ENCODE peak calls at places on chromosomes 6 and 20, in five cellular contexts. M, T, D, N and I are unnamed samples.

GRCh38 chr20:63174309-63175030 is 41.5 kb downstream of the YTHDF1 start:
- DNase-seq in M (no peak), T (no peak), D (no peak), N (no peak), I (no peak)

GRCh38 chr6:8525370-8525769 is 90.0 kb upstream of the SLC35B3 start:
- DNase-seq in M (no peak), T (no peak), D (no peak), N (no peak), I (no peak)

GRCh38 chr6:119129148-119129967 is 50.9 kb upstream of the FAM184A start:
- DNase-seq in M (peak), T (no peak), D (no peak), N (peak), I (no peak)

GRCh38 chr6:133553652-133554051 is 312.5 kb downstream of the EYA4 start:
- DNase-seq in M (peak), T (peak), D (peak), N (peak), I (no peak)

GRCh38 chr6:6717008-6717763 is 128.7 kb downstream of the LY86 start:
- DNase-seq in M (no peak), T (no peak), D (no peak), N (no peak), I (no peak)

GRCh38 chr6:39451831-39452230 is 129.3 kb upstream of the KCNK16 start:
- DNase-seq in M (peak), T (no peak), D (no peak), N (no peak), I (no peak)

GRCh38 chr20:49615401-49616153 is 47.6 kb upstream of the PTGIS start:
- DNase-seq in M (peak), T (peak), D (peak), N (no peak), I (no peak)

GRCh38 chr20:41137412-41138216 is at the start of gene PLCG1:
- DNase-seq in M (peak), T (peak), D (peak), N (peak), I (peak)

GRCh38 chr6:27777614-27778355 is 134.4 kb downstream of the OR2B2 start:
- DNase-seq in M (no peak), T (no peak), D (no peak), N (no peak), I (no peak)

GRCh38 chr6:97774973-97775372 is 492.0 kb upstream of the MMS22L start:
- DNase-seq in M (no peak), T (no peak), D (no peak), N (no peak), I (no peak)

GRCh38 chr20:20214757-20215275 is 153.1 kb upstream of the INSM1 start:
- DNase-seq in M (no peak), T (no peak), D (no peak), N (no peak), I (no peak)

GRCh38 chr20:6566821-6567220 is 200.7 kb upstream of the BMP2 start:
- DNase-seq in M (no peak), T (no peak), D (no peak), N (peak), I (no peak)

GRCh38 chr20:50436696-50437095 is 73.5 kb upstream of the PTPN1 start:
- DNase-seq in M (no peak), T (no peak), D (no peak), N (no peak), I (no peak)

DNA sequence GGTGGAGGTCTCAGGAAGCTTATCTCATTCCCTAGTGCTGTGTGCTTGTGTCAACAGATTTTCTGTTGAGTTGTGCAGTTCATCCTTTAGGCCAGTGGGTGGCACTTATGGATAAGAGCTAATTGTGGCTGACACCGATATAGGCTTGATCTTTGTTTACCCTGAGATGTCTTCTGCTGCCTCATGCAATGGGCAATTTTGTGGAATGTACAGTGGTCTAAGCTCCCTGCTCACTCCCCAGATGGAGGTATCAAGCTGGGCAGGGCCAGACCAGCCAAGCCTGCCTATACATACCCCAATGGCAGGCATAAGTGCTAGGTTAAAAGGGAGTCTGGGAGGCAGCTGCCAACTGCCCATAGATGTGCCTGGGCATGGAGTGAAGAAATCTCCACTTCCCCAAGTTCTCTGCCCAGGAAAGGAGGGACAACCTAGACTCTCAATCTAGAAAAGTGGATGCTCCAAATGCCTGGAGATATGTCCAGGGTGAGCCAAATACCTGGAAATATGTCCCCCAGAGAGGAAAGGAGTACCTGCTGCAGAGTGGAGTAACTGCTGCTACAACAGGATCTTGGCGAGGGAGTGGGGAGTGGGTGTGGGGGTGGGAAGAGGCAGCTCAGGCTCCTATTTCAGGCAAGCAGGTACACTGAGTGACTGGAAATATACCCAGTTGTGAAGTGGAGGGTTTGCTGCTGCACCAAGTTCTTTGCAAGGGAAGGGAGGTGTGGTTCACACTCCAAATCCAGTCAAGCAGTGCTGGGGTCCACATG is 53.2 kb upstream of the ARG1 start:
- DNase-seq in M (peak), T (peak), D (no peak), N (peak), I (no peak)
- TF ChIP-seq CTCF in M (peak), T (peak), D (peak), N (peak), I (peak)

DNA sequence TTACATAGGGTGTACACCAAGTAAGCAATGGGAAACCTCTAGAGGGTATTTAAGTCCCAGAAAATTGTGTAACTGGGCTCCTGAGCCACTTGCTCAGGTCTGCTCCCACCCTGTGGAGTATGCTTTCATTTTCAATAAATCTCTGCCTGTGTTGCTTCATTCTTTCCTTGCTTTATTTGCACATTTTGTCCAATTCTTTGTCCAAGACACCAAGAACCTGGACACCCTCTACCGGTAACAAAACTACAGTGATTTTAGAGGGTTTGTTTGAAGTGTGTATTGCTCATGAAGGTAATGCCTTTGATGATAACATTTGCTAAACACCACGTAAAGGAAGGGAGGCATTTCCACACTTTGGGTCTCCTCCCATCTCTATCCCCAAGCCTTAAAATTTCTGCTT is 46.2 kb downstream of the MYB start:
- DNase-seq in M (no peak), T (no peak), D (no peak), N (no peak), I (no peak)
- H3K27ac ChIP-seq in M (no peak), T (no peak), D (no peak), N (no peak), I (no peak)

DNA sequence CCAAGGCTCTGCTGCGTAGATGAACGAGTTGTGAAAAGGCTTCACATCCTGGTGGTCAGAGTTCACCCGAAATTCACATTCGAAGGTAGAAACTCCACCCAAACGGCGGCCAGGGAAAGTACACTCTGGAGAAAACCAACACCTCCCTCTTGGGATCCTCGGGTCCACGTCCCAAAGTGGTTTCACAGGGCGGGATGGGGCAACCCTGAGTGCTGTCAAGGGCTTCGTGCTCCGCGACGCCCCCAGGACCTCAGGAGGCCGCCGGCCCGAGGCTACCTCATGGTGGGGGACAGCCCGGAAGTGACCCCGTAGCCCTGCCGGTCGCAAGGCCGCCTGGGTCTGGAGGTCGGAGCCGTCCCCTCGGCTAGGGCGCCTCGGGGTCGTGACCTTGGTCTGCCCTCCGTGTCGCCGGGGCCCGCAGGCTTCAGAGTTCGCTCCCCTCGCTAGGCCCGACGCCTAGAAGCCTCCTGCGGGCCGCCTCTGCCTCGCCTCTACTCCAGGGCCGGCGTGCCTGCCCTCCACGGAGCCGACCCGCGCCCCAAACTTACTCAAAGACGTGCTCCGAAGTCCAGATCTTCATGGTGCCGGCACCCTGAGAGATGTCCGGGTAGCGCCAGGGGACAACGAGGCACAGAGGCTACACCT is at the start of gene PRELID3B:
- DNase-seq in M (peak), T (peak), D (no peak), N (no peak), I (peak)
- TF ChIP-seq CTCF in M (no peak), T (no peak), D (no peak), N (no peak), I (no peak)

DNA sequence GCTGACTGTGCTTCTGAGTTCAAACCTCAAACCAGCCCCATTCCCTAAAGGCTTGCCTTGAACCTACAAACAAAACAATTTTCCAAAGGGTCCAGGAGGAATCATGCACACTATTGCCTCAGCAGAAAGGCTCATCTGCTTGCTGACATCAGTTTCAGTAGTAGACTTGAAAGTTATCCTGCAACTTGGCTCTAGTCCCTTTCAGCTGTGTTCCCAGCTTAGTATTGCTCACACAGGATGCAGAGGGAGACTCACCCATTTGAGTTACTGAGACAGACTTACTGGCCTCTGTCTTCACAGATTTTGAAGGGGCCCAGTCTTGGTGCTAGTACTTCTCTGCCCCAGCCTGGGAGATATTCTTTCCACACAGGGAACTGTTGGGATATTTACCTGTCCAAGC is 38.5 kb upstream of the TFB1M start:
- DNase-seq in M (no peak), T (no peak), D (no peak), N (peak), I (no peak)
- H3K27ac ChIP-seq in M (no peak), T (no peak), D (no peak), N (no peak), I (no peak)

DNA sequence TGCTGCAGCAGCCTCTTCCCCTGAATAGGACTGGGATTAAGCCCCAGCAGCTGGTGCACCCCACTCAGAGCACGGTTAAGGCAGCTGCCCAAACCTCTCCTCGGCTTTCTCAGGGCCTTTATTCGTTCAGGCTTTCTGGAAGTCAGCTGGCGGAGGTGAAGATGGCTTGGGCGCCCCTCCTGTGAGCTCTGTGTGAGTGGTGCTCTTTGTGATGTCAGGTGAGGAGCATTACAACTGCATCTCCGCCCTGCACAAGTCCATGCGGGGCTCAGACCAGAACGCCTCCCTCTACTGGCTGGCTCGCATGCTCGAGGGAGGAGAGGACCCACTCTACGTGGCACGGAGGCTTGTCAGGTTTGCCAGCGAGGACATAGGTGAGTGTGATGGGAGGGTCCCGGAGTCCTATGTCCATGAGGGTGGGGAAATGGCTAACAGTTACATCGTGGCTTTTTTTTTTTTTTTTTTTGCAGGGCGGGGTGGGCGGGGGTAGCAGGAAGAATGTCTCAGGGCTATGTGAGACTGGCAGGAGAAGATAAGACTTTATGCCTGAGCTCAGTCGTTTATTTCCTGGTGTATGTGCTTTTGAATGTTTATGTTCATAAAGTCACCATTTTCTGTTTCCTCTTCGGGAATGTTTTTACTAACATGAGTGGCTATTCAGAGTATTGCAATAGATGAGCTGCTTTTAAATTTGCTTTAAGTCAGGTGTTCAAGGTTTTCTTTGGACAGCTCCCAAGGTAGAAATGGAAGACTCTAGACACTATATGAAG is 18.2 kb downstream of the WRNIP1 start:
- DNase-seq in M (peak), T (no peak), D (no peak), N (peak), I (no peak)
- TF ChIP-seq CTCF in M (peak), T (no peak), D (no peak), N (no peak), I (no peak)

GRCh38 chr20:9270831-9271230 is 201.9 kb downstream of the PLCB4 start:
- DNase-seq in M (no peak), T (no peak), D (no peak), N (peak), I (no peak)
- H3K27ac ChIP-seq in M (no peak), T (no peak), D (no peak), N (no peak), I (no peak)

GRCh38 chr20:38405132-38405531 is 30.0 kb downstream of the SNHG17 start:
- DNase-seq in M (no peak), T (no peak), D (no peak), N (no peak), I (no peak)

GRCh38 chr20:38404016-38404415 is 31.1 kb downstream of the SNHG17 start:
- DNase-seq in M (no peak), T (no peak), D (no peak), N (no peak), I (no peak)

GRCh38 chr20:38406476-38406875 is 28.7 kb downstream of the SNHG17 start:
- DNase-seq in M (no peak), T (no peak), D (peak), N (no peak), I (no peak)

GRCh38 chr20:38402089-38402488 is 33.0 kb downstream of the SNHG17 start:
- DNase-seq in M (no peak), T (no peak), D (no peak), N (no peak), I (no peak)

DNA sequence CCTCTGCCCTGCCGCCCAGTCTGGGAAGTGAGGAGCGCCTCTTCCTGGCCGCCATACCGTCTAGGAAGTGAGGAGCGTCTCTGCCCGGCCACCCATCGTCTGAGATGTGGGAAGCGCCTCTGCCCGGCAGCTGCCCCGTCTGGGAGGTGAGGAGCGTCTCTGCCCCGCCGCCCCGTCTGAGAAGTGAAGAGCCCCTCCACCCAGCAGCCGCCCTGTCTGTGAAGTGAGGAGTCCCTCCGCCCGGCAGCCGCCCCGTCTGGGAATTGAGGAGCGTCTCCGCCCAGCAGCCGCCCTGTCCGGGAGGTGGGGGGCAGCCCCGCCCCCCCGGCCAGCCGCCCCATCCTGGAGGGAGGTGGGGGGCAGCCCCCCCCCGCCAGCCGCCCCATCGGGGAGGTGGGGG is 27.8 kb downstream of the SNHG17 start:
- DNase-seq in M (no peak), T (no peak), D (peak), N (no peak), I (no peak)
- TF ChIP-seq CTCF in M (no peak), T (no peak), D (no peak), N (no peak), I (no peak)

GRCh38 chr20:44080646-44081267 is 106.2 kb downstream of the JPH2 start:
- DNase-seq in M (peak), T (peak), D (peak), N (peak), I (peak)
- H3K27ac ChIP-seq in M (no peak), T (no peak), D (no peak), N (no peak), I (no peak)

GRCh38 chr6:166007349-166008263 is 160.0 kb downstream of the TBXT start:
- DNase-seq in M (no peak), T (peak), D (peak), N (peak), I (no peak)
- TF ChIP-seq CTCF in M (no peak), T (no peak), D (no peak), N (no peak), I (no peak)

DNA sequence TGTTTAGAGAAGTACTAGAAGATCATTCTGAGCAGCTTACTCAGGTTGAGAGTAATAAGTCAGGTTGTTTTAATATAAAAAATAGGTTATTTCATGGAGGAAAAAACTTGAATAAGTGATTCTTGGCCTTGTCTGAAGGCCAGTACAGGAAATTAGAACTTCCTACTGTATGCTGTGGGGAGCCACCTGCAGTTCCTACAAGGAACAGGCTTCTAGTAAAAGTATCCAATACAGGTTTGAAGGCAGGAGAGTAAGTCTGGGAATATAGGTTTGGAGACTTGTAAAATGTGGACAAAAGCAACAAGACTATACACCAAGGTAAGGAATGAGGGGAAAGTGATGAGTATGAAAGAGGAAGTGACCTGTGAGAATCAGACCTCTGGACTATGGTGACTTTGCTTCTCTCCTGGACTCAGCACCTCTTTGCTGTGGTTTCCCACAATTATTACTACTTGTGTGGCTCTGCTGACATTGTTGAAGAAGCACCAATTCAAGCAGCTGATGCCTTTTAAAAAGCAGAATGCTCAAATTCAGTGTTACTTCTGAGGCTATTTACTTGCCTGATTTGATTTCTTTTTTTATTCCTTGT is 278.6 kb downstream of the TBC1D7 start:
- DNase-seq in M (no peak), T (no peak), D (no peak), N (no peak), I (no peak)
- H3K27ac ChIP-seq in M (no peak), T (no peak), D (no peak), N (no peak), I (no peak)